ENCODE peak calls at places on chromosome 2, in five cellular contexts. One of them, this sample, is unnamed.

GRCh38 chr2:212945526-212945925 is 205.9 kb downstream of the IKZF2 start:
- DNase-seq in cardiac fibroblast: no peak
- DNase-seq in CD4-positive, alpha-beta T cell: no peak
- DNase-seq in colonic mucosa: no peak
- DNase-seq in H54: no peak
- DNase-seq in this sample: no peak

GRCh38 chr2:203301667-203302066 is 26.5 kb upstream of the ABI2 start:
- DNase-seq in cardiac fibroblast: peak
- DNase-seq in CD4-positive, alpha-beta T cell: no peak
- DNase-seq in colonic mucosa: no peak
- DNase-seq in H54: no peak
- DNase-seq in this sample: no peak

GRCh38 chr2:107062173-107062572 is 176.2 kb upstream of the ST6GAL2 start:
- DNase-seq in cardiac fibroblast: no peak
- DNase-seq in CD4-positive, alpha-beta T cell: no peak
- DNase-seq in colonic mucosa: peak
- DNase-seq in H54: no peak
- DNase-seq in this sample: no peak

GRCh38 chr2:143258126-143258892 is 129.1 kb downstream of the ARHGAP15 start:
- DNase-seq in cardiac fibroblast: no peak
- DNase-seq in CD4-positive, alpha-beta T cell: peak
- DNase-seq in colonic mucosa: no peak
- DNase-seq in H54: no peak
- DNase-seq in this sample: no peak

GRCh38 chr2:222791946-222792649 is 68.7 kb upstream of the ACSL3 start:
- DNase-seq in cardiac fibroblast: peak
- DNase-seq in CD4-positive, alpha-beta T cell: no peak
- DNase-seq in colonic mucosa: no peak
- DNase-seq in H54: no peak
- DNase-seq in this sample: peak

GRCh38 chr2:69789762-69790600 is 39.5 kb upstream of the GMCL1 start:
- DNase-seq in cardiac fibroblast: peak
- DNase-seq in CD4-positive, alpha-beta T cell: no peak
- DNase-seq in colonic mucosa: no peak
- DNase-seq in H54: no peak
- DNase-seq in this sample: no peak

GRCh38 chr2:64525323-64525625 is 1.1 kb downstream of the AFTPH start:
- DNase-seq in cardiac fibroblast: peak
- DNase-seq in CD4-positive, alpha-beta T cell: no peak
- DNase-seq in colonic mucosa: peak
- DNase-seq in H54: no peak
- DNase-seq in this sample: peak

GRCh38 chr2:168136392-168136977 is 110.9 kb downstream of the STK39 start:
- DNase-seq in cardiac fibroblast: peak
- DNase-seq in CD4-positive, alpha-beta T cell: no peak
- DNase-seq in colonic mucosa: no peak
- DNase-seq in H54: no peak
- DNase-seq in this sample: no peak

GRCh38 chr2:121903037-121903689 is 147.7 kb downstream of the TSN start:
- DNase-seq in cardiac fibroblast: peak
- DNase-seq in CD4-positive, alpha-beta T cell: no peak
- DNase-seq in colonic mucosa: peak
- DNase-seq in H54: no peak
- DNase-seq in this sample: no peak

GRCh38 chr2:30238143-30238800 is 6.9 kb downstream of the LBH start:
- DNase-seq in cardiac fibroblast: no peak
- DNase-seq in CD4-positive, alpha-beta T cell: no peak
- DNase-seq in colonic mucosa: no peak
- DNase-seq in H54: no peak
- DNase-seq in this sample: no peak

This sample was measured in adrenal gland.